ENCODE peak calls at places on chromosomes 4 and X, in six cellular contexts. V is heart right ventricle, O is RWPE2, W is endodermal cell, J is uterus, B is WERI-Rb-1. E is an unnamed sample.

GRCh38 chr4:6992728-6993655 is 50.2 kb upstream of the TADA2B start:
- DNase-seq in V (no peak), O (no peak), W (no peak), J (no peak), B (no peak), E (peak)

GRCh38 chr4:133154725-133155124 is 5.6 kb downstream of the PCDH10 start:
- DNase-seq in V (no peak), O (no peak), W (peak), J (no peak), B (peak), E (no peak)

GRCh38 chrX:7815166-7815565 is 27.8 kb upstream of the VCX start:
- DNase-seq in V (no peak), O (no peak), W (no peak), J (no peak), B (no peak), E (no peak)

GRCh38 chr4:125350736-125351135 is 36.0 kb downstream of the FAT4 start:
- DNase-seq in V (no peak), O (no peak), W (no peak), J (no peak), B (no peak), E (no peak)

GRCh38 chrX:97315939-97316338 is 432.2 kb downstream of the RPA4 start:
- DNase-seq in V (no peak), O (no peak), W (peak), J (no peak), B (peak), E (no peak)

GRCh38 chrX:24423960-24424359 is 41.1 kb upstream of the PDK3 start:
- DNase-seq in V (no peak), O (no peak), W (no peak), J (peak), B (no peak), E (no peak)

GRCh38 chrX:129984196-129984962 is 1.9 kb downstream of the BCORL1 start:
- DNase-seq in V (peak), O (no peak), W (peak), J (peak), B (peak), E (peak)

GRCh38 chrX:109352121-109352556 is 129.7 kb downstream of the GUCY2F start:
- DNase-seq in V (peak), O (no peak), W (no peak), J (no peak), B (no peak), E (no peak)

GRCh38 chrX:134236690-134237362 is at the start of gene CCDC160:
- DNase-seq in V (peak), O (no peak), W (peak), J (peak), B (peak), E (peak)

GRCh38 chr4:2819244-2820215 is 24.1 kb upstream of the ADD1 start:
- DNase-seq in V (peak), O (no peak), W (no peak), J (no peak), B (no peak), E (no peak)

GRCh38 chr4:183721207-183722081 is 62.4 kb downstream of the TRAPPC11 start:
- DNase-seq in V (peak), O (no peak), W (peak), J (peak), B (no peak), E (no peak)

GRCh38 chr4:117768610-117769009 is 265.7 kb upstream of the NDST3 start:
- DNase-seq in V (no peak), O (no peak), W (no peak), J (no peak), B (no peak), E (no peak)

GRCh38 chr4:15695240-15695699 is 7.6 kb upstream of the BST1 start:
- DNase-seq in V (no peak), O (no peak), W (peak), J (no peak), B (no peak), E (peak)

GRCh38 chr4:152935138-152935537 is 985 bp upstream of the FHDC1 start:
- DNase-seq in V (no peak), O (no peak), W (peak), J (no peak), B (peak), E (peak)

GRCh38 chr4:152937535-152938236 is 1.6 kb downstream of the FHDC1 start:
- DNase-seq in V (peak), O (no peak), W (peak), J (no peak), B (no peak), E (peak)

GRCh38 chr4:152937280-152937534 is 1.1 kb downstream of the FHDC1 start:
- DNase-seq in V (no peak), O (no peak), W (no peak), J (no peak), B (no peak), E (no peak)

GRCh38 chr4:152935661-152936445 is at the start of gene FHDC1:
- DNase-seq in V (no peak), O (peak), W (peak), J (no peak), B (peak), E (peak)

GRCh38 chr4:152936446-152937279 is 540 bp downstream of the FHDC1 start:
- DNase-seq in V (peak), O (peak), W (peak), J (no peak), B (peak), E (no peak)
- H3K4me3 ChIP-seq in V (peak), O (peak), W (peak), J (peak), B (peak), E (peak)

GRCh38 chr4:52869196-52869595 is 7.1 kb downstream of the RASL11B start:
- DNase-seq in V (peak), O (no peak), W (no peak), J (peak), B (peak), E (no peak)
- H3K4me3 ChIP-seq in V (no peak), O (no peak), W (no peak), J (peak), B (no peak), E (no peak)

DNA sequence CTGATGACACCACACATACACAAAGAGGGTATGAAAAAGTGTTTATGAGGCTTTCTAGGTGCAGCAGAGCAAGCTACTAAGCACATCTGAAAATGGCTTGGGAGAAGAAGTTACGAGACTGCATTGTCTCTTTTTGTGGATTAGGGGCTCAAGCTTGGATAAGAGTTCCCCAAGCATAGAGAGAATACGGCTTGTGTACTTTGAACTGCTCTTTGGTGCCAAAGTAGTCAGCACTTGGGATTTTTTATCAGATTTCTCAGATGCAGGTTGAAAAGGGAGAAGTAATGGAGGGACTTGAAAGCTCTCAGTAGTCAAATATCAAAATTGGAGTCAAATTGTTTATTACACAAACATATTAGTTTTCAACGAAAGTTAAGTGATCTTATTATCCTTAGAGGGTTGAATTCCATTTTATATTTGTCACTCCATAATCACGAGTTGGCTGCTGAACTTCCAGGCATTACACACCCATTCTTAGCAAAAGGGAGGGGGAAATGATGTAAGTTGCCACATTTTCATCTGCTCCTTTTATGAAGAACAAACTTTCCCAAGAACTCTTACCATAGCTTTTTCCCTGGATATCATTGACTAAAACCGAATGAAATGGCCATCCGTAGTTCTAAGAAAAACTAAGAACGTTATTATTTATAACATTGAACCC is 1904.9 kb downstream of the PCDH7 start:
- DNase-seq in V (no peak), O (no peak), W (no peak), J (no peak), B (no peak), E (no peak)
- H3K4me3 ChIP-seq in V (no peak), O (no peak), W (peak), J (no peak), B (no peak), E (no peak)

GRCh38 chrX:49187028-49187394 is 838 bp upstream of the PRICKLE3 start:
- DNase-seq in V (no peak), O (no peak), W (peak), J (no peak), B (peak), E (no peak)

GRCh38 chrX:49184294-49185061 is 1.7 kb downstream of the PRICKLE3 start:
- DNase-seq in V (peak), O (peak), W (peak), J (peak), B (no peak), E (peak)

GRCh38 chrX:49187526-49187925 is 1.4 kb upstream of the PRICKLE3 start:
- DNase-seq in V (no peak), O (no peak), W (no peak), J (no peak), B (no peak), E (no peak)

GRCh38 chrX:49185062-49185394 is 1.1 kb downstream of the PRICKLE3 start:
- DNase-seq in V (no peak), O (no peak), W (no peak), J (no peak), B (no peak), E (no peak)

GRCh38 chrX:49186125-49187027 is at the start of gene PRICKLE3:
- DNase-seq in V (peak), O (no peak), W (peak), J (peak), B (peak), E (no peak)
- H3K4me3 ChIP-seq in V (peak), O (peak), W (peak), J (peak), B (peak), E (peak)

GRCh38 chr4:105666693-105667092 is 41.8 kb downstream of the INTS12 start:
- DNase-seq in V (no peak), O (no peak), W (no peak), J (no peak), B (no peak), E (no peak)
- H3K4me3 ChIP-seq in V (no peak), O (no peak), W (no peak), J (no peak), B (no peak), E (no peak)

GRCh38 chr4:141637565-141637964 is 1.2 kb downstream of the IL15 start:
- DNase-seq in V (no peak), O (no peak), W (no peak), J (no peak), B (no peak), E (no peak)
- H3K4me3 ChIP-seq in V (peak), O (peak), W (no peak), J (peak), B (no peak), E (peak)

GRCh38 chrX:48578661-48579128 is 4.4 kb downstream of the RBM3 start:
- DNase-seq in V (no peak), O (no peak), W (peak), J (no peak), B (no peak), E (no peak)

GRCh38 chrX:48573690-48574269 is 504 bp upstream of the RBM3 start:
- DNase-seq in V (peak), O (no peak), W (no peak), J (peak), B (no peak), E (no peak)

GRCh38 chrX:48575642-48576041 is 1.4 kb downstream of the RBM3 start:
- DNase-seq in V (no peak), O (no peak), W (no peak), J (no peak), B (no peak), E (no peak)

GRCh38 chrX:48574270-48575266 is at the start of gene RBM3:
- DNase-seq in V (peak), O (peak), W (peak), J (peak), B (peak), E (peak)

DNA sequence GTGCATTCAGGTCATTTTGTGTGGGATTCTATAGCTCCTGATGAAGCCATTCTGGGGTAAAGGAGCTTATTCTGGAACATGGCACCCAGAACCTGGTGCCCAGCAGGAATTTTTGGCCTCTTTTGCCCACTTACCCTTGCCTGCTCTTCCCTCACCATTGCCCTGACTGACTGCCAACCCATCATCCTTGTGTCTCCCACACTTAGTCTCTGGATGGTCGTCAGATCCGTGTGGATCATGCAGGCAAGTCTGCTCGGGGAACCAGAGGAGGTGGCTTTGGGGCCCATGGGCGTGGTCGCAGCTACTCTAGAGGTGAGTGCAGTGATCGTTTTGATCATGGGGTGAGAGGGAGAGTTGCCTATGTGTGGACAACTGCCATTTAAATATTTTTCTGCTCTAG is 1.8 kb downstream of the RBM3 start:
- DNase-seq in V (no peak), O (no peak), W (no peak), J (no peak), B (no peak), E (no peak)
- H3K4me3 ChIP-seq in V (peak), O (peak), W (peak), J (no peak), B (no peak), E (peak)

E was measured in PC-9.